ENCODE peak calls at places on chromosomes 13 and 19, in nine cellular contexts. C is EH; U is stimulated activated CD8-positive, alpha-beta memory T cell treated with anti-CD3 and anti-CD28 coated beads, Interleukin-15, amount 100 ng/mL, for 24 hours; Y is mucosa of descending colon; I is NCI-H1105 treated with DMSO at 0.1 percent for 48 hours; R is transverse colon; T is cardiac muscle cell; Z is activated CD8-positive, alpha-beta memory T cell treated with anti-CD3 and anti-CD28 coated beads for 4 hours; L is GOT3. D is an unnamed sample.

GRCh38 chr13:46166221-46166584 is 15.8 kb downstream of the LCP1 start:
- DNase-seq in C (no peak), L (no peak), Y (no peak), T (no peak), R (no peak), Z (no peak), I (no peak), U (no peak), D (no peak)

GRCh38 chr13:43783820-43784219 is 3.0 kb downstream of the ENOX1 start:
- DNase-seq in I (peak), T (no peak), R (no peak), Y (no peak), U (no peak), L (no peak), C (peak), Z (no peak), D (peak)

GRCh38 chr13:22229916-22230315 is 559.0 kb downstream of the FGF9 start:
- DNase-seq in U (no peak), I (no peak), Z (no peak), R (no peak), L (no peak), C (no peak), T (no peak), Y (no peak), D (no peak)

GRCh38 chr19:19229701-19230100 is 17.9 kb downstream of the NCAN start:
- DNase-seq in C (no peak), Z (no peak), L (no peak), Y (no peak), I (no peak), U (no peak), R (no peak), T (no peak), D (no peak)

GRCh38 chr19:41363753-41364545 is at the start of gene B9D2:
- DNase-seq in U (peak), Z (peak), C (peak), Y (peak), L (peak), I (peak), T (peak), R (peak), D (peak)

GRCh38 chr13:24281188-24282008 is 28.0 kb upstream of the C1QTNF9 start:
- DNase-seq in I (no peak), Y (no peak), Z (no peak), T (no peak), L (no peak), C (no peak), R (no peak), U (no peak), D (no peak)

GRCh38 chr19:40960062-40960685 is 30.9 kb upstream of the CYP2B6 start:
- DNase-seq in U (no peak), Y (no peak), T (no peak), I (no peak), Z (no peak), L (no peak), R (peak), C (no peak), D (no peak)

GRCh38 chr19:56727731-56728130 is 56.2 kb upstream of the ZNF835 start:
- DNase-seq in I (no peak), L (no peak), Y (no peak), T (no peak), C (no peak), Z (no peak), U (no peak), R (no peak), D (no peak)

GRCh38 chr19:13078897-13079541 is 23.6 kb downstream of the LYL1 start:
- DNase-seq in R (peak), U (no peak), Z (no peak), I (no peak), T (no peak), C (no peak), Y (no peak), L (no peak), D (no peak)

GRCh38 chr13:113923376-113924063 is 50.4 kb downstream of the C13orf46 start:
- DNase-seq in Y (no peak), C (no peak), L (no peak), T (no peak), I (no peak), Z (no peak), R (no peak), U (no peak), D (no peak)

GRCh38 chr19:12665281-12665573 is 1.3 kb downstream of the MAN2B1 start:
- DNase-seq in U (no peak), Z (no peak), C (no peak), I (no peak), T (no peak), Y (peak), R (peak), L (no peak), D (no peak)

GRCh38 chr19:623974-624373 is 9.4 kb downstream of the POLRMT start:
- DNase-seq in I (no peak), C (peak), U (no peak), Z (no peak), Y (no peak), R (no peak), T (no peak), L (no peak), D (no peak)